ENCODE peak calls at places on chromosomes 7 and 10, in ten cellular contexts. I, W, K, U, H, C, Z, X, G and V are unnamed samples.

GRCh38 chr10:44952779-44953231 is 6.8 kb upstream of the RASSF4 start:
- DNase-seq in C (no peak), K (no peak), Z (no peak), U (no peak), W (no peak), I (peak), H (no peak), G (peak), X (no peak), V (no peak)

GRCh38 chr7:91168766-91169518 is 95.3 kb upstream of the FZD1 start:
- DNase-seq in H (no peak), W (no peak), U (no peak), K (no peak), Z (no peak), G (no peak), I (no peak), X (no peak), C (no peak), V (no peak)

GRCh38 chr7:131692131-131692960 is 135.9 kb upstream of the PODXL start:
- DNase-seq in U (peak), W (peak), H (peak), K (no peak), X (peak), C (no peak), G (no peak), I (peak), Z (peak), V (no peak)

GRCh38 chr7:157205438-157205837 is 66.7 kb downstream of the UBE3C start:
- DNase-seq in X (no peak), H (no peak), U (no peak), Z (no peak), W (no peak), G (no peak), K (no peak), I (peak), C (no peak), V (no peak)

GRCh38 chr10:33116293-33116697 is 158.3 kb upstream of the ITGB1 start:
- DNase-seq in C (no peak), W (no peak), K (no peak), X (peak), Z (no peak), I (peak), H (no peak), U (no peak), G (no peak), V (no peak)

GRCh38 chr7:157674715-157675426 is 338.1 kb downstream of the DNAJB6 start:
- DNase-seq in I (no peak), U (peak), C (no peak), W (no peak), H (no peak), X (no peak), G (peak), Z (no peak), K (no peak), V (no peak)

GRCh38 chr7:101216860-101217387 is 457 bp downstream of the PLOD3 start:
- DNase-seq in U (no peak), Z (no peak), I (peak), W (no peak), G (no peak), C (no peak), K (no peak), X (peak), H (no peak), V (no peak)

GRCh38 chr7:140003913-140004382 is 58.8 kb downstream of the PARP12 start:
- DNase-seq in X (peak), Z (no peak), W (no peak), C (no peak), U (no peak), H (peak), K (peak), I (peak), G (no peak), V (peak)

GRCh38 chr10:91287276-91287675 is 66.8 kb downstream of the PCGF5 start:
- DNase-seq in W (no peak), X (no peak), Z (no peak), K (no peak), C (no peak), H (no peak), G (no peak), I (no peak), U (no peak), V (peak)

GRCh38 chr7:54299426-54299825 is 242.7 kb upstream of the VSTM2A start:
- DNase-seq in I (no peak), X (no peak), W (no peak), U (no peak), C (no peak), H (no peak), K (no peak), G (no peak), Z (no peak), V (no peak)

GRCh38 chr7:44277851-44278250 is 47.5 kb downstream of the CAMK2B start:
- DNase-seq in G (peak), K (no peak), U (peak), Z (no peak), I (peak), W (no peak), X (no peak), C (no peak), H (no peak), V (no peak)

GRCh38 chr7:67484244-67484751 is 487.7 kb downstream of the TYW1 start:
- DNase-seq in I (peak), H (peak), Z (peak), X (peak), K (no peak), G (peak), U (no peak), C (no peak), W (no peak), V (peak)

GRCh38 chr10:127398140-127398966 is 150.8 kb upstream of the NPS start:
- DNase-seq in Z (no peak), I (peak), C (no peak), W (no peak), G (no peak), K (no peak), H (no peak), X (peak), U (no peak), V (no peak)

GRCh38 chr7:80453699-80454340 is 58.0 kb downstream of the GNAT3 start:
- DNase-seq in U (no peak), X (peak), H (peak), C (no peak), K (peak), Z (no peak), W (no peak), G (no peak), I (no peak), V (no peak)

GRCh38 chr7:14682910-14683465 is 219.6 kb downstream of the DGKB start:
- DNase-seq in W (no peak), I (no peak), Z (no peak), C (no peak), G (no peak), U (no peak), X (no peak), K (no peak), H (no peak), V (no peak)

GRCh38 chr7:152871005-152871677 is 111.6 kb downstream of the ACTR3B start:
- DNase-seq in X (no peak), Z (no peak), W (no peak), G (no peak), U (no peak), C (no peak), I (no peak), K (no peak), H (no peak), V (no peak)

GRCh38 chr10:100886946-100887345 is 25.8 kb upstream of the SLF2 start:
- DNase-seq in X (no peak), Z (no peak), I (no peak), U (no peak), K (no peak), C (no peak), G (peak), W (no peak), H (no peak), V (no peak)

GRCh38 chr7:54690059-54690443 is 69.0 kb downstream of the SEC61G start:
- DNase-seq in C (no peak), W (no peak), Z (no peak), K (no peak), G (no peak), X (no peak), U (no peak), H (no peak), I (no peak), V (no peak)

GRCh38 chr10:102611514-102612095 is 32.7 kb upstream of the TRIM8 start:
- DNase-seq in Z (no peak), W (no peak), C (no peak), K (no peak), G (peak), I (peak), H (no peak), U (no peak), X (no peak), V (no peak)

GRCh38 chr7:116543664-116544063 is 18.8 kb downstream of the CAV1 start:
- DNase-seq in W (no peak), K (no peak), Z (no peak), X (peak), U (no peak), H (no peak), I (peak), G (no peak), C (no peak), V (no peak)

GRCh38 chr7:116628971-116629586 is 42.9 kb upstream of the MET start:
- DNase-seq in I (peak), X (peak), C (no peak), K (no peak), W (no peak), Z (no peak), H (no peak), U (no peak), G (peak), V (peak)

GRCh38 chr7:25950488-25951413 is 201.2 kb upstream of the NFE2L3 start:
- DNase-seq in H (peak), U (peak), I (peak), W (peak), G (peak), K (no peak), Z (peak), C (peak), X (peak), V (peak)

GRCh38 chr10:49153971-49154370 is 20.1 kb upstream of the FAM170B start:
- DNase-seq in Z (no peak), X (no peak), G (no peak), K (no peak), H (no peak), C (no peak), W (no peak), I (peak), U (no peak), V (no peak)

GRCh38 chr10:77422491-77423338 is 214.9 kb downstream of the KCNMA1 start:
- DNase-seq in I (peak), W (no peak), Z (no peak), C (no peak), X (no peak), G (no peak), U (no peak), K (no peak), H (no peak), V (no peak)

GRCh38 chr10:125153693-125154490 is 6.5 kb downstream of the CTBP2 start:
- DNase-seq in G (no peak), C (no peak), U (peak), Z (no peak), I (peak), W (no peak), X (peak), H (no peak), K (no peak), V (no peak)

GRCh38 chr7:129952164-129952652 is 552 bp downstream of the UBE2H start:
- DNase-seq in Z (no peak), X (peak), U (peak), W (no peak), C (peak), G (peak), K (no peak), I (peak), H (peak), V (peak)

GRCh38 chr10:102935939-102936605 is 18.0 kb downstream of the CNNM2 start:
- DNase-seq in U (no peak), I (no peak), C (no peak), H (no peak), Z (no peak), G (no peak), X (no peak), K (no peak), W (no peak), V (no peak)

GRCh38 chr7:122535086-122535485 is 163.8 kb downstream of the RNF133 start:
- DNase-seq in G (no peak), W (no peak), I (no peak), K (no peak), Z (no peak), C (no peak), X (no peak), U (no peak), H (no peak), V (no peak)

GRCh38 chr7:15175103-15175502 is 272.6 kb upstream of the DGKB start:
- DNase-seq in C (no peak), Z (no peak), H (no peak), G (no peak), I (no peak), X (no peak), U (no peak), K (no peak), W (no peak), V (no peak)

GRCh38 chr10:89403043-89403442 is 10.6 kb downstream of the IFIT1 start:
- DNase-seq in K (no peak), G (no peak), I (no peak), U (no peak), Z (no peak), W (no peak), X (no peak), C (no peak), H (no peak), V (no peak)

GRCh38 chr7:155512246-155512887 is 34.0 kb downstream of the CNPY1 start:
- DNase-seq in H (no peak), X (no peak), C (no peak), W (no peak), Z (no peak), G (no peak), I (no peak), U (no peak), K (no peak), V (no peak)